ENCODE peak calls at places on chromosomes 1 and 21, in nine cellular contexts. Y, A, V, X, P, U, O, Q and K are unnamed samples.

GRCh38 chr1:88961647-88962275 is 30.7 kb downstream of the KYAT3 start:
- DNase-seq in U (no peak), P (peak; percentile 75), A (no peak), O (peak; percentile 13), X (no peak), V (no peak), Y (no peak), Q (no peak), K (no peak)

GRCh38 chr1:186511761-186512637 is 51.1 kb upstream of the PDC start:
- DNase-seq in U (no peak), P (peak; percentile 87), Y (peak; percentile 70), V (no peak), A (no peak), Q (no peak), X (no peak), O (no peak), K (no peak)

GRCh38 chr1:174815036-174815435 is 184.7 kb upstream of the CACYBP start:
- DNase-seq in A (peak; percentile 74), X (no peak), Q (no peak), P (peak; percentile 97), O (peak; percentile 79), V (no peak), U (no peak), Y (no peak), K (no peak)

GRCh38 chr1:243402868-243403267 is 147.0 kb downstream of the SDCCAG8 start:
- DNase-seq in P (no peak), V (no peak), O (no peak), A (no peak), Y (no peak), Q (no peak), U (no peak), X (no peak), K (no peak)

GRCh38 chr1:41286486-41286885 is 44.4 kb upstream of the SCMH1 start:
- DNase-seq in V (peak; percentile 87), A (no peak), P (no peak), Y (peak; percentile 86), U (no peak), Q (no peak), X (no peak), O (no peak), K (no peak)

GRCh38 chr21:44487831-44488230 is 32.5 kb downstream of the LRRC3 start:
- DNase-seq in Q (no peak), U (no peak), Y (peak; percentile 85), V (peak; percentile 55), P (no peak), A (no peak), O (no peak), X (peak; percentile 49), K (no peak)

GRCh38 chr1:76465030-76465429 is 390.5 kb downstream of the ST6GALNAC3 start:
- DNase-seq in P (no peak), A (no peak), Q (no peak), X (no peak), O (peak; percentile 20), V (no peak), Y (no peak), U (peak; percentile 55), K (no peak)

GRCh38 chr1:19640363-19641316 is 3.5 kb upstream of the NBL1 start:
- DNase-seq in P (peak; percentile 85), V (peak; percentile 28), X (no peak), Q (no peak), O (peak; percentile 25), U (no peak), A (no peak), Y (peak; percentile 92), K (no peak)

GRCh38 chr1:94273111-94273510 is 35.7 kb upstream of the ARHGAP29 start:
- DNase-seq in V (no peak), U (no peak), Q (no peak), A (no peak), X (no peak), O (peak; percentile 62), P (peak; percentile 41), Y (no peak), K (no peak)

GRCh38 chr21:38455403-38455802 is 42.9 kb downstream of the ERG start:
- DNase-seq in Q (no peak), P (no peak), A (no peak), X (no peak), O (peak; percentile 69), Y (no peak), U (no peak), V (no peak), K (peak; percentile 63)

GRCh38 chr21:42652527-42653491 is 612 bp upstream of the PDE9A start:
- DNase-seq in Y (peak; percentile 87), V (no peak), U (peak; percentile 88), P (no peak), O (peak; percentile 27), X (no peak), A (peak; percentile 50), Q (peak; percentile 80), K (peak; percentile 77)

GRCh38 chr1:154260127-154260526 is 12.3 kb upstream of the HAX1 start:
- DNase-seq in V (no peak), Y (no peak), P (no peak), X (no peak), O (no peak), U (no peak), A (no peak), Q (no peak), K (no peak)
- H3K36me3 ChIP-seq in V (peaks cover 100% of the 10 kb centered on the region), Y (peaks cover 98% of the 10 kb centered on the region), P (peaks cover 38% of the 10 kb centered on the region), X (peaks cover 67% of the 10 kb centered on the region), O (peaks cover 41% of the 10 kb centered on the region), U (no peaks in the 10 kb centered on the region), A (peaks cover 71% of the 10 kb centered on the region), Q (peaks cover 61% of the 10 kb centered on the region), K (peaks cover 100% of the 10 kb centered on the region)

GRCh38 chr21:29462475-29462874 is 163.8 kb downstream of the BACH1 start:
- DNase-seq in Q (no peak), O (no peak), A (no peak), V (no peak), X (no peak), U (no peak), P (no peak), Y (no peak), K (no peak)

GRCh38 chr21:29470397-29470796 is 171.7 kb downstream of the BACH1 start:
- DNase-seq in Y (no peak), Q (no peak), V (no peak), X (no peak), A (no peak), P (no peak), O (peak; percentile 30), U (no peak), K (no peak)

GRCh38 chr21:29466532-29466931 is 167.8 kb downstream of the BACH1 start:
- DNase-seq in V (no peak), O (no peak), A (no peak), Q (no peak), X (no peak), U (no peak), Y (no peak), P (no peak), K (no peak)

DNA sequence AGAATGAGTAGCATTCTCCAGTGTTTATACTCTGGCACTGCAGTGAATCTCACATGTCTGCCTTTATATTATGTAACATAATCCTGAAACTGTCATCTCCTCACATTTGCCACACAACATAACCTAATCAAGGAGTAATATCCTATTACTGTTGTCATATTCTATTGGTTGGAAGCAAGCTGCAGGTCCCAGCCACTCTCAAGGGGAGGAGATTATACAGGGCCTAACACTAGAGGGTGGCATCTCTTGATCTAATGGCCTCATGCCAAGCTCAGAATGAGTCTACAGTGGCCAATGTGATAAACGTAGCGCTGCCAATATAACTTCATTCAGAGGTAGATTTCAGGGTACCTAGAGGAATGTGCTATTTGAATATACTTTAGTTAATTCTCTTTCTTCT is 166.8 kb downstream of the BACH1 start:
- DNase-seq in X (no peak), A (no peak), P (no peak), V (no peak), O (no peak), Q (no peak), Y (no peak), U (no peak), K (no peak)
- H3K4me3 ChIP-seq in X (no peak overlapping the region), A (no peak overlapping the region), P (no peak overlapping the region), V (no peak overlapping the region), O (no peak overlapping the region), Q (no peak overlapping the region), Y (no peak overlapping the region), U (no peak overlapping the region), K (no peak overlapping the region)

DNA sequence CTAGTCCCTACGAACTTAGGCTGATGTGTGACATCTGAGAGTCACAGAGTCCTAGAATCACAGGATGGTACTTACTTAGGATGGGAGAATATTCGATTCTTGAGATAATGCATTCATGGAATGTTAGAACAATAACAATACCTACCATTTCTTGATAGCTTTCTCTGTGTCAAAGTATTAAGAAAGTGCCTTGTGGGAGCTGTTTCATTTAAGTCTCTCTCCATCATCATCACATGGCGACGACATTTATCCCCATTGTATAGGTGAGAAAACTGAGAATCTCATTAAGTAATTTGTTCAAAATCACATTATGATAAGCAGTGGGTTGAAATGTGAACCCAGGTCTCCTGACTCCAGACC is 270.7 kb downstream of the TRABD2B start:
- DNase-seq in Y (peak; percentile 8), O (no peak), A (no peak), P (no peak), X (no peak), U (no peak), V (no peak), Q (no peak), K (no peak)
- H3K27me3 ChIP-seq in Y (peaks cover 76% of the 10 kb centered on the region), O (peaks cover 17% of the 10 kb centered on the region), A (no peaks in the 10 kb centered on the region), P (peaks cover 14% of the 10 kb centered on the region), X (peaks cover 3% of the 10 kb centered on the region), U (peaks cover 23% of the 10 kb centered on the region), V (peaks cover 62% of the 10 kb centered on the region), Q (no peaks in the 10 kb centered on the region), K (no peaks in the 10 kb centered on the region)

DNA sequence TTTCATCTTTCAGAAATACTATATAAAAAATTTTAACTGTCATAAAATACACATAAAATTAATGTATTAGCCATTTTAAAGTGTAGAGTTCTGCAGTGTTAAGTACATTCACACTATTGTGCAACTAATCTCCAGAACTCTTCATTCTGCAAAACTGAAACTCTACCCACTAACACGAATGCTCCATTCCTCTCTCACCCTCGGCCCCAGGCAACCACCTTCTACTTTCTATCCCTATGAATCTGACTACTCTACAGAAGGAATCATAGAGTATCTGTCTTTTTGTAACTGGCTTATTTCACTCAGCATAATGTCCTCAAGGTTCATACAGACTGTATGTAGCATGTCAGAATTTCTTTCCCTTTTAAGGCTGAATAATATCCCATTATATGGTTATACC is 43.4 kb downstream of the LTN1 start:
- DNase-seq in O (no peak), Y (no peak), U (no peak), A (no peak), X (no peak), V (no peak), Q (no peak), P (no peak), K (no peak)
- H3K36me3 ChIP-seq in O (no peaks in the 10 kb centered on the region), Y (peaks cover 44% of the 10 kb centered on the region), U (no peaks in the 10 kb centered on the region), A (peaks cover 6% of the 10 kb centered on the region), X (peaks cover 10% of the 10 kb centered on the region), V (peaks cover 72% of the 10 kb centered on the region), Q (peaks cover 7% of the 10 kb centered on the region), P (peaks cover 9% of the 10 kb centered on the region), K (peaks cover 66% of the 10 kb centered on the region)